ENCODE peak calls at places on chromosomes 3 and 15, in five cellular contexts. One of them, this sample, is unnamed.

GRCh38 chr3:150227839-150228238 is 180.3 kb upstream of the TSC22D2 start:
- DNase-seq in foreskin fibroblast: peak
- DNase-seq in neural crest cell: peak
- DNase-seq in neural progenitor cell: peak
- DNase-seq in NCI-H1048: peak
- DNase-seq in this sample: peak

GRCh38 chr15:32790352-32790999 is 72.7 kb downstream of the GREM1 start:
- DNase-seq in foreskin fibroblast: peak
- DNase-seq in neural crest cell: no peak
- DNase-seq in neural progenitor cell: no peak
- DNase-seq in NCI-H1048: no peak
- DNase-seq in this sample: no peak

GRCh38 chr3:196837819-196838420 is 29.8 kb upstream of the SENP5 start:
- DNase-seq in foreskin fibroblast: peak
- DNase-seq in neural crest cell: peak
- DNase-seq in neural progenitor cell: peak
- DNase-seq in NCI-H1048: peak
- DNase-seq in this sample: peak

GRCh38 chr15:96340611-96341464 is 10.3 kb downstream of the NR2F2 start:
- DNase-seq in foreskin fibroblast: peak
- DNase-seq in neural crest cell: peak
- DNase-seq in neural progenitor cell: peak
- DNase-seq in NCI-H1048: no peak
- DNase-seq in this sample: no peak

GRCh38 chr3:142216321-142216720 is 9.1 kb downstream of the GK5 start:
- DNase-seq in foreskin fibroblast: no peak
- DNase-seq in neural crest cell: no peak
- DNase-seq in neural progenitor cell: peak
- DNase-seq in NCI-H1048: no peak
- DNase-seq in this sample: no peak

GRCh38 chr3:42345811-42346210 is 64.6 kb downstream of the LYZL4 start:
- DNase-seq in foreskin fibroblast: no peak
- DNase-seq in neural crest cell: no peak
- DNase-seq in neural progenitor cell: no peak
- DNase-seq in NCI-H1048: no peak
- DNase-seq in this sample: no peak

GRCh38 chr3:169931747-169932520 is 20.6 kb downstream of the SAMD7 start:
- DNase-seq in foreskin fibroblast: no peak
- DNase-seq in neural crest cell: no peak
- DNase-seq in neural progenitor cell: no peak
- DNase-seq in NCI-H1048: no peak
- DNase-seq in this sample: no peak

GRCh38 chr3:133479401-133479800 is 79.5 kb downstream of the BFSP2 start:
- DNase-seq in foreskin fibroblast: no peak
- DNase-seq in neural crest cell: no peak
- DNase-seq in neural progenitor cell: no peak
- DNase-seq in NCI-H1048: no peak
- DNase-seq in this sample: no peak

GRCh38 chr3:168047190-168047795 is 48.4 kb downstream of the GOLIM4 start:
- DNase-seq in foreskin fibroblast: peak
- DNase-seq in neural crest cell: no peak
- DNase-seq in neural progenitor cell: peak
- DNase-seq in NCI-H1048: peak
- DNase-seq in this sample: no peak

GRCh38 chr3:140753865-140754754 is 76.2 kb downstream of the TRIM42 start:
- DNase-seq in foreskin fibroblast: no peak
- DNase-seq in neural crest cell: no peak
- DNase-seq in neural progenitor cell: no peak
- DNase-seq in NCI-H1048: no peak
- DNase-seq in this sample: no peak

GRCh38 chr3:24713516-24713915 is 218.9 kb upstream of the THRB start:
- DNase-seq in foreskin fibroblast: no peak
- DNase-seq in neural crest cell: no peak
- DNase-seq in neural progenitor cell: no peak
- DNase-seq in NCI-H1048: no peak
- DNase-seq in this sample: no peak

GRCh38 chr15:63752075-63752684 is 81.6 kb downstream of the HERC1 start:
- DNase-seq in foreskin fibroblast: peak
- DNase-seq in neural crest cell: peak
- DNase-seq in neural progenitor cell: peak
- DNase-seq in NCI-H1048: no peak
- DNase-seq in this sample: peak

GRCh38 chr3:45547764-45548683 is 46.5 kb upstream of the LIMD1 start:
- DNase-seq in foreskin fibroblast: peak
- DNase-seq in neural crest cell: no peak
- DNase-seq in neural progenitor cell: no peak
- DNase-seq in NCI-H1048: no peak
- DNase-seq in this sample: no peak